ENCODE peak calls at places on chromosomes 5 and 9, in ten cellular contexts. T is CD4-positive, alpha-beta memory T cell; P is T-helper 17 cell; G is left lung; E is kidney tubule cell; W is central memory CD4-positive, alpha-beta T cell; F is CD4-positive, CD25-positive, alpha-beta regulatory T cell; H is NCI-H2081 treated with DMSO at 0.1 percent for 48 hours; O is Panc1; S is skeletal muscle cell. A is an unnamed sample.

GRCh38 chr5:36950586-36951457 is 74.3 kb downstream of the NIPBL start:
- DNase-seq in T (no peak), E (peak; percentile 65), O (no peak), W (no peak), P (no peak), H (no peak), F (no peak), S (no peak), G (no peak), A (peak; percentile 71)

GRCh38 chr9:75866273-75866871 is 24.1 kb upstream of the PCSK5 start:
- DNase-seq in S (peak; percentile 4), G (no peak), H (no peak), E (peak; percentile 56), W (peak; percentile 26), T (peak; percentile 18), O (no peak), P (no peak), F (peak; percentile 65), A (peak; percentile 17)

GRCh38 chr5:139065296-139065695 is 132.9 kb downstream of the SIL1 start:
- DNase-seq in H (no peak), W (no peak), F (no peak), E (peak; percentile 60), S (no peak), T (no peak), G (no peak), P (no peak), O (no peak), A (no peak)

GRCh38 chr9:109416135-109416706 is 81.9 kb downstream of the PTPN3 start:
- DNase-seq in F (no peak), S (no peak), W (no peak), P (no peak), T (no peak), E (no peak), G (no peak), O (no peak), H (no peak), A (no peak)

GRCh38 chr9:29806941-29807625 is 2233.8 kb upstream of the C9orf72 start:
- DNase-seq in F (no peak), G (no peak), P (no peak), O (no peak), W (no peak), H (no peak), T (no peak), E (peak; percentile 72), S (no peak), A (no peak)

GRCh38 chr9:36268007-36268427 is 9.8 kb upstream of the GNE start:
- DNase-seq in S (no peak), P (no peak), H (no peak), T (no peak), W (no peak), E (peak; percentile 79), G (no peak), F (no peak), O (no peak), A (peak; percentile 13)

GRCh38 chr9:2610985-2611384 is 10.6 kb upstream of the VLDLR start:
- DNase-seq in G (no peak), P (no peak), F (no peak), T (no peak), O (no peak), H (no peak), W (no peak), E (no peak), S (no peak), A (no peak)

GRCh38 chr5:55994502-55994997 is at the start of gene IL6ST:
- DNase-seq in F (peak; percentile 74), W (no peak), H (no peak), T (no peak), P (peak; percentile 39), G (peak; percentile 76), S (no peak), E (peak; percentile 94), O (no peak), A (peak; percentile 48)

GRCh38 chr9:106962105-106962504 is 99.1 kb downstream of the ZNF462 start:
- DNase-seq in T (no peak), E (peak; percentile 25), W (no peak), S (no peak), F (no peak), G (no peak), O (no peak), P (no peak), H (no peak), A (no peak)

GRCh38 chr9:16136961-16137360 is 584.1 kb downstream of the CCDC171 start:
- DNase-seq in S (peak; percentile 100), G (no peak), T (no peak), P (no peak), E (no peak), W (no peak), F (no peak), O (no peak), H (no peak), A (peak; percentile 48)

GRCh38 chr5:154179846-154180710 is 10.5 kb upstream of the GALNT10 start:
- DNase-seq in W (peak; percentile 38), H (peak; percentile 20), S (no peak), O (no peak), T (peak; percentile 37), F (peak; percentile 62), P (no peak), G (no peak), E (peak; percentile 68), A (no peak)

GRCh38 chr9:16728128-16728505 is 142.4 kb downstream of the BNC2 start:
- DNase-seq in E (peak; percentile 46), W (no peak), F (no peak), P (no peak), S (no peak), H (no peak), T (no peak), G (no peak), O (no peak), A (no peak)

GRCh38 chr9:126692759-126693427 is 79.2 kb downstream of the LMX1B start:
- DNase-seq in E (no peak), H (no peak), O (no peak), W (no peak), S (no peak), P (no peak), F (no peak), T (no peak), G (peak; percentile 29), A (no peak)

A was measured in GM04504.